ENCODE peak calls at places on chromosomes 4 and X, in six cellular contexts. Z, R, V, K, D and E are unnamed samples.

GRCh38 chr4:661856-662761 is 12.0 kb downstream of the ATP5ME start:
- DNase-seq in R (no peak), K (no peak), Z (no peak), D (no peak), V (no peak), E (no peak)

GRCh38 chr4:159238631-159239030 is 135.8 kb downstream of the RAPGEF2 start:
- DNase-seq in D (no peak), V (no peak), Z (peak), K (no peak), R (no peak), E (no peak)

GRCh38 chrX:28625223-28625622 is 38.0 kb downstream of the IL1RAPL1 start:
- DNase-seq in D (no peak), K (no peak), V (no peak), Z (no peak), R (no peak), E (no peak)

GRCh38 chr4:15186149-15186548 is 183.9 kb downstream of the CPEB2 start:
- DNase-seq in R (no peak), K (no peak), D (peak), Z (peak), V (no peak), E (no peak)

GRCh38 chr4:7842384-7843279 is 97.0 kb downstream of the AFAP1 start:
- DNase-seq in V (no peak), R (peak), K (no peak), Z (peak), D (no peak), E (no peak)

GRCh38 chrX:103442536-103442901 is 66.2 kb downstream of the BEX3 start:
- DNase-seq in K (no peak), V (no peak), D (no peak), Z (peak), R (peak), E (no peak)

GRCh38 chrX:71198066-71198465 is 25.0 kb upstream of the GJB1 start:
- DNase-seq in K (peak), D (no peak), R (no peak), V (no peak), Z (no peak), E (peak)

GRCh38 chrX:54116391-54116790 is 66.7 kb downstream of the FAM120C start:
- DNase-seq in R (no peak), D (no peak), V (no peak), Z (no peak), K (no peak), E (peak)

GRCh38 chr4:171186700-171187099 is 626.5 kb upstream of the GALNTL6 start:
- DNase-seq in V (peak), Z (no peak), K (no peak), D (no peak), R (no peak), E (peak)

GRCh38 chr4:184347251-184348239 is 126.8 kb downstream of the IRF2 start:
- DNase-seq in K (peak), D (peak), R (peak), V (peak), Z (peak), E (peak)

GRCh38 chr4:47729086-47729763 is 108.6 kb downstream of the CORIN start:
- DNase-seq in K (no peak), D (no peak), R (no peak), V (no peak), Z (no peak), E (no peak)

GRCh38 chr4:103948244-103949018 is 228.6 kb upstream of the TACR3 start:
- DNase-seq in R (no peak), K (no peak), Z (no peak), D (no peak), V (no peak), E (no peak)

GRCh38 chrX:149527705-149528104 is 13.1 kb upstream of the EOLA1 start:
- DNase-seq in Z (no peak), R (no peak), D (no peak), V (peak), K (peak), E (peak)

GRCh38 chr4:76147454-76148141 is 599 bp downstream of the NUP54 start:
- DNase-seq in R (peak), K (peak), V (peak), Z (peak), D (peak), E (peak)

GRCh38 chrX:69618803-69619202 is 2.9 kb downstream of the EDA start:
- DNase-seq in R (peak), K (no peak), V (peak), Z (no peak), D (no peak), E (peak)

GRCh38 chr4:24736066-24736465 is 59.3 kb upstream of the SOD3 start:
- DNase-seq in D (no peak), K (peak), Z (peak), R (peak), V (no peak), E (peak)

GRCh38 chrX:137194164-137194563 is 160.4 kb upstream of the GPR101 start:
- DNase-seq in D (no peak), V (peak), K (peak), Z (peak), R (peak), E (peak)

GRCh38 chr4:34861661-34862060 is 1382.7 kb downstream of the ARAP2 start:
- DNase-seq in R (no peak), D (no peak), Z (no peak), K (no peak), V (no peak), E (no peak)

GRCh38 chr4:89915937-89916336 is 21.3 kb downstream of the MMRN1 start:
- DNase-seq in V (no peak), D (no peak), Z (no peak), R (no peak), K (no peak), E (no peak)

GRCh38 chrX:40058719-40059118 is 39.0 kb downstream of the BCOR start:
- DNase-seq in Z (no peak), V (no peak), D (no peak), K (no peak), R (no peak), E (no peak)

GRCh38 chr4:99507762-99508161 is 3.1 kb upstream of the C4orf17 start:
- DNase-seq in Z (peak), D (no peak), R (no peak), V (no peak), K (no peak), E (no peak)

GRCh38 chrX:46204721-46205422 is 340.3 kb downstream of the ZNF674 start:
- DNase-seq in D (no peak), Z (peak), R (no peak), K (no peak), V (peak), E (no peak)

GRCh38 chrX:91434351-91435168 is at the start of gene PABPC5:
- DNase-seq in D (peak), R (peak), V (no peak), K (no peak), Z (peak), E (no peak)

GRCh38 chrX:119004920-119005524 is 30.6 kb downstream of the LONRF3 start:
- DNase-seq in K (peak), R (peak), D (peak), V (peak), Z (peak), E (peak)

GRCh38 chr4:81196126-81196650 is 18.8 kb downstream of the PRKG2 start:
- DNase-seq in R (no peak), V (peak), D (no peak), K (no peak), Z (peak), E (no peak)

GRCh38 chrX:147646949-147647717 is 264.6 kb upstream of the FMR1 start:
- DNase-seq in Z (no peak), K (peak), R (no peak), V (peak), D (no peak), E (peak)

GRCh38 chr4:40629401-40630334 is at the start of gene RBM47:
- DNase-seq in V (peak), K (peak), Z (peak), D (peak), R (peak), E (peak)
- TF ChIP-seq CTCF in V (peak), K (no peak), Z (no peak), D (no peak), R (peak), E (no peak)

GRCh38 chrX:112083624-112084326 is 1.2 kb upstream of the TRPC5 start:
- DNase-seq in D (no peak), K (no peak), V (no peak), Z (no peak), R (no peak), E (no peak)

GRCh38 chrX:112078606-112079005 is 4.0 kb downstream of the TRPC5 start:
- DNase-seq in D (no peak), R (no peak), K (no peak), V (no peak), Z (no peak), E (no peak)

GRCh38 chrX:112087545-112087944 is 5.0 kb upstream of the TRPC5 start:
- DNase-seq in D (no peak), V (no peak), Z (no peak), R (no peak), K (no peak), E (no peak)

GRCh38 chrX:112085149-112085548 is 2.6 kb upstream of the TRPC5 start:
- DNase-seq in V (no peak), R (no peak), D (no peak), K (no peak), Z (no peak), E (no peak)

GRCh38 chrX:112081781-112082482 is 644 bp downstream of the TRPC5 start:
- DNase-seq in K (no peak), V (no peak), D (no peak), Z (no peak), R (no peak), E (no peak)
- H3K4me3 ChIP-seq in K (no peak), V (no peak), D (no peak), Z (no peak), R (no peak), E (no peak)

GRCh38 chrX:93591398-93591797 is 82.0 kb downstream of the NAP1L3 start:
- DNase-seq in Z (no peak), R (no peak), V (no peak), K (no peak), D (no peak), E (no peak)
- TF ChIP-seq CTCF in Z (peak), R (no peak), V (no peak), K (no peak), D (no peak), E (peak)

GRCh38 chr4:6308890-6309643 is 39.4 kb downstream of the WFS1 start:
- DNase-seq in Z (no peak), K (no peak), R (no peak), V (no peak), D (no peak), E (no peak)
- H3K4me3 ChIP-seq in Z (peak), K (no peak), R (no peak), V (no peak), D (peak), E (no peak)